ENCODE peak calls at places on chromosomes 11 and 22, in five cellular contexts. W is sigmoid colon, P is K562, B is HFF-Myc, Y is mesothelial cell of epicardium. M is an unnamed sample.

GRCh38 chr11:71247551-71248250 is 4.7 kb downstream of the SHANK2 start:
- DNase-seq in Y (no peak), P (no peak), B (no peak), W (peak; percentile 54), M (no peak)

GRCh38 chr22:44577391-44578114 is 79.5 kb upstream of the RTL6 start:
- DNase-seq in W (peak; percentile 60), Y (no peak), P (no peak), B (no peak), M (no peak)

GRCh38 chr11:1832181-1832988 is 2.4 kb upstream of the SYT8 start:
- DNase-seq in B (no peak), P (peak; percentile 84), Y (peak; percentile 61), W (no peak), M (no peak)

GRCh38 chr22:37248251-37248650 is 4.2 kb upstream of the RAC2 start:
- DNase-seq in P (no peak), Y (no peak), W (no peak), B (no peak), M (no peak)

GRCh38 chr11:44804449-44805151 is 77.8 kb downstream of the TSPAN18 start:
- DNase-seq in W (no peak), B (no peak), Y (no peak), P (no peak), M (no peak)

GRCh38 chr22:43275545-43275981 is 67.6 kb downstream of the SCUBE1 start:
- DNase-seq in B (no peak), P (peak; percentile 51), W (no peak), Y (no peak), M (no peak)

GRCh38 chr11:619625-620050 is 3.9 kb upstream of the IRF7 start:
- DNase-seq in P (no peak), W (peak; percentile 62), Y (no peak), B (no peak), M (no peak)

GRCh38 chr11:118608268-118609214 is 1.1 kb downstream of the PHLDB1 start:
- DNase-seq in Y (no peak), W (peak; percentile 95), B (no peak), P (peak; percentile 80), M (no peak)

GRCh38 chr11:7931168-7931567 is at the start of gene OR10A6:
- DNase-seq in Y (no peak), P (no peak), B (no peak), W (no peak), M (no peak)

GRCh38 chr11:102546427-102546826 is 15.9 kb upstream of the MMP7 start:
- DNase-seq in B (no peak), P (no peak), Y (no peak), W (no peak), M (no peak)

GRCh38 chr11:133726576-133726975 is 118.7 kb downstream of the SPATA19 start:
- DNase-seq in P (no peak), W (no peak), Y (no peak), B (no peak), M (no peak)

GRCh38 chr11:20088368-20089260 is 71.7 kb downstream of the DBX1 start:
- DNase-seq in Y (no peak), P (no peak), W (no peak), B (no peak), M (no peak)

GRCh38 chr22:19811811-19812771 is 42.6 kb downstream of the GNB1L start:
- DNase-seq in B (no peak), W (peak; percentile 55), Y (no peak), P (no peak), M (no peak)

GRCh38 chr22:25110596-25110845 is 89.1 kb upstream of the CRYBB3 start:
- DNase-seq in B (no peak), Y (no peak), W (no peak), P (no peak), M (no peak)

GRCh38 chr22:39503590-39503989 is 1.5 kb downstream of the MIEF1 start:
- DNase-seq in Y (no peak), B (no peak), P (no peak), W (no peak), M (no peak)

GRCh38 chr22:39501644-39502108 is 414 bp upstream of the MIEF1 start:
- DNase-seq in Y (no peak), P (no peak), W (no peak), B (no peak), M (no peak)

GRCh38 chr22:39504071-39504470 is 2.0 kb downstream of the MIEF1 start:
- DNase-seq in P (no peak), W (no peak), Y (no peak), B (no peak), M (no peak)

GRCh38 chr22:39502109-39502788 is at the start of gene MIEF1:
- DNase-seq in Y (peak; percentile 82), B (peak; percentile 87), W (peak; percentile 99), P (peak; percentile 91), M (no peak)

GRCh38 chr22:39502789-39503464 is 837 bp downstream of the MIEF1 start:
- DNase-seq in B (no peak), P (no peak), Y (no peak), W (no peak), M (no peak)
- TF ChIP-seq CTCF in B (no peak), P (no peak), Y (no peak), W (no peak), M (no peak)

GRCh38 chr22:30969532-30970355 is 679 bp downstream of the TUG1 start:
- DNase-seq in Y (no peak), P (peak; percentile 62), B (no peak), W (peak; percentile 64), M (no peak)
- TF ChIP-seq CTCF in Y (no peak), P (no peak), B (no peak), W (no peak), M (peak; percentile 13)

GRCh38 chr11:66495401-66495844 is 15.0 kb upstream of the BBS1 start:
- DNase-seq in B (no peak), W (no peak), Y (no peak), P (no peak), M (no peak)

GRCh38 chr11:66497206-66497605 is 13.2 kb upstream of the BBS1 start:
- DNase-seq in Y (no peak), P (no peak), W (no peak), B (no peak), M (no peak)

GRCh38 chr11:66494458-66494857 is 14.2 kb downstream of the DPP3 start:
- DNase-seq in B (no peak), P (no peak), Y (no peak), W (no peak), M (no peak)

GRCh38 chr11:66493124-66493523 is 12.9 kb downstream of the DPP3 start:
- DNase-seq in P (no peak), Y (no peak), W (no peak), B (no peak), M (no peak)

GRCh38 chr11:66494935-66495334 is 14.7 kb downstream of the DPP3 start:
- DNase-seq in W (no peak), Y (no peak), B (no peak), P (no peak), M (no peak)
- TF ChIP-seq CTCF in W (no peak), Y (no peak), B (no peak), P (peak; percentile 43), M (no peak)

DNA sequence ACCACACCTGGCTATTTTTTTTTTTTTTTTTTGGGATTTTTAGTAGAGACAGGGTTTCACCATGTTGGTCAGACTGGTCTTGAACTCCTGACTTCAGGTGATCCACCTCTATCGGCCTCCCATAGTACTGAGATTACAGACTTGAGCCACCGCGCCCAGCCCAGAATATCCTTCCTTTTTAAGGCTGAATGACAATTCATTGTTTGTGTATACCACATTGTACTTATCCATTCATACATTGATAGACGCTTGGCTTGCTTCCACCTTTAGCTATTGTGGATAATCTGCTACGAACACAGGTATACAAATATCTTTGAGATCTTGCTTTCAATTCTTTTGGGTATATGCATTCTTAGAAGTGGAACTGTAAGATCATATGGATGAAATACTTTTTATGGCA is 10.8 kb upstream of the RASSF10 start:
- DNase-seq in W (no peak), B (no peak), P (no peak), Y (no peak), M (no peak)
- TF ChIP-seq CTCF in W (no peak), B (no peak), P (no peak), Y (no peak), M (no peak)

GRCh38 chr22:30296324-30296723 is 7.0 kb upstream of the CASTOR1 start:
- DNase-seq in W (no peak), B (no peak), P (no peak), Y (no peak), M (no peak)

GRCh38 chr22:30296851-30297250 is 7.5 kb upstream of the CASTOR1 start:
- DNase-seq in W (no peak), Y (no peak), P (no peak), B (no peak), M (no peak)

GRCh38 chr22:30299322-30299721 is 10.0 kb upstream of the CASTOR1 start:
- DNase-seq in B (no peak), Y (no peak), P (no peak), W (no peak), M (no peak)

GRCh38 chr22:30297276-30298004 is 8.1 kb upstream of the CASTOR1 start:
- DNase-seq in Y (no peak), W (no peak), P (no peak), B (no peak), M (no peak)

GRCh38 chr22:30298005-30298701 is 8.8 kb upstream of the CASTOR1 start:
- DNase-seq in Y (no peak), B (no peak), W (no peak), P (no peak), M (no peak)
- TF ChIP-seq CTCF in Y (no peak), B (no peak), W (no peak), P (no peak), M (no peak)

DNA sequence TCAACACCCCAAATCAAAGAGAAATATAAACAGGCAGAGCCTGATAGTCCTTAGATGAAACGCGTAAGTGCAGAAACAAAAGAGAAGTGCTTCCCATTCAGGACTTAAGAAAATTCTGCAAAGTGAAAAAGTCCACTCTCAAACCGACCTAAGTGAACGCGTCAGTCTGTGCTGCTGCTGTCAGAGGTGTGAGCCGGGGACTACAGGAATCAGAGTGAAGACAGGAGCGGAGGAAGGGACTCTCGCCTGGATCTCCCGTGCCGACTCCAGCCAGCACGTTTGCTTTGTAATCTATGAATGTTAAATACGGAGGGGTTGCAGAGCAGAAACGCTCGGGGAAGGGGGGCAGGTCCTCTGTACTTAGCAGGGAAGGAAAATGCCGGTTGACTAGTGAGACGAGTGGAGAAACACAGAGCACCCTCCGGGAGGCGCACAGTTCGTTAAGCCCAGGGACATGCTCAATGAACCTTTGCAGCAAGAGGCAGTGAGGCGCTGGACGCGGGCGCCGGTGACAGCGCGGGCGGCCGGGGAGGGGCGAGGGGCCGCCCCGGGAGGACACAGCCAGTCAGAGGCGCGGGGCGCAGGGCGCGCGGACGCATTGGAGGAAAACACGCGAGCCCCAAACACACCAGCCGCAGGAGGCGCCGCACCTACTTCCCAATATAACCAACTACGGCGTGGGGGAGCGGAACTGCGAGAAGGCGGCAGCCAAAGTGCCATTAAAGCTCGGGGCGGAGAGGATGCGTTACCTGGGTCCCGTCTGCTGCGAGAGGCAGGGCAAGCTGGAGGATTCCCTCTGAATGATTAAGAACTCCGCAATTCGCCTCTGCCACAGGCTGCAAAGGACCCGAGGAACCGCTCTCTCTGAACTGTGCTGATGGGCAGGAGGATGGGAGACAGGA is at the start of gene CNTN5:
- DNase-seq in Y (peak; percentile 46), P (peak; percentile 21), B (no peak), W (no peak), M (peak; percentile 7)
- TF ChIP-seq CTCF in Y (no peak), P (no peak), B (no peak), W (no peak), M (peak; percentile 15)